ENCODE peak calls at places on chromosomes 2 and 18, in seven cellular contexts. Q is progenitor cell of endocrine pancreas; K is esophagus squamous epithelium; A is KG1; X is NCI-H446; B is stimulated activated CD4-positive, alpha-beta T cell treated with anti-CD3 and anti-CD28 coated beads, TNF-alpha, amount 100 ng/mL, for 4 hours; G is cerebellar cortex. T is an unnamed sample.

GRCh38 chr18:63578357-63578958 is 8.7 kb upstream of the SERPINB13 start:
- DNase-seq in Q (peak), K (no peak), A (no peak), X (peak), B (no peak), G (peak), T (peak)

GRCh38 chr2:157876771-157877108 is 610 bp upstream of the ACVR1 start:
- DNase-seq in Q (no peak), K (no peak), A (peak), X (no peak), B (no peak), G (peak), T (peak)

GRCh38 chr2:68812256-68812655 is 58.9 kb downstream of the BMP10 start:
- DNase-seq in Q (no peak), K (no peak), A (no peak), X (no peak), B (no peak), G (no peak), T (no peak)

GRCh38 chr2:119005565-119005964 is 63.6 kb downstream of the MARCO start:
- DNase-seq in Q (no peak), K (no peak), A (no peak), X (no peak), B (no peak), G (no peak), T (no peak)

GRCh38 chr2:2767837-2768236 is 436.8 kb upstream of the MYT1L start:
- DNase-seq in Q (no peak), K (no peak), A (no peak), X (no peak), B (no peak), G (no peak), T (no peak)

GRCh38 chr2:28074127-28074526 is 183.6 kb downstream of the BABAM2 start:
- DNase-seq in Q (no peak), K (no peak), A (no peak), X (peak), B (no peak), G (no peak), T (no peak)

GRCh38 chr2:151638188-151638933 is 95.9 kb downstream of the NEB start:
- DNase-seq in Q (no peak), K (no peak), A (peak), X (no peak), B (peak), G (no peak), T (no peak)

GRCh38 chr2:165772183-165772582 is 21.9 kb downstream of the GALNT3 start:
- DNase-seq in Q (no peak), K (no peak), A (no peak), X (no peak), B (no peak), G (no peak), T (no peak)

GRCh38 chr2:118881490-118882129 is 34.2 kb upstream of the EN1 start:
- DNase-seq in Q (peak), K (no peak), A (no peak), X (peak), B (peak), G (peak), T (peak)

GRCh38 chr2:222296911-222297599 is 1.7 kb downstream of the PAX3 start:
- DNase-seq in Q (no peak), K (no peak), A (no peak), X (no peak), B (no peak), G (no peak), T (no peak)

GRCh38 chr2:15307526-15307925 is 253.6 kb downstream of the NBAS start:
- DNase-seq in Q (no peak), K (no peak), A (no peak), X (no peak), B (no peak), G (no peak), T (no peak)

GRCh38 chr18:32093106-32093511 is 1.4 kb downstream of the RNF138 start:
- DNase-seq in Q (peak), K (peak), A (peak), X (peak), B (peak), G (peak), T (no peak)

GRCh38 chr18:32276896-32277295 is 87.1 kb downstream of the MEP1B start:
- DNase-seq in Q (no peak), K (no peak), A (no peak), X (no peak), B (no peak), G (no peak), T (no peak)

GRCh38 chr2:101307503-101307902 is 998 bp downstream of the RNF149 start:
- DNase-seq in Q (no peak), K (no peak), A (no peak), X (no peak), B (no peak), G (no peak), T (no peak)

GRCh38 chr18:12754511-12754910 is 51.7 kb downstream of the PSMG2 start:
- DNase-seq in Q (no peak), K (no peak), A (no peak), X (no peak), B (no peak), G (no peak), T (no peak)

GRCh38 chr2:12465631-12466135 is 251.1 kb upstream of the TRIB2 start:
- DNase-seq in Q (no peak), K (no peak), A (no peak), X (no peak), B (no peak), G (no peak), T (no peak)

GRCh38 chr2:97011977-97012569 is 25.7 kb upstream of the FAM178B start:
- DNase-seq in Q (no peak), K (no peak), A (no peak), X (peak), B (no peak), G (peak), T (peak)

GRCh38 chr18:43364535-43364934 is 87.2 kb upstream of the SYT4 start:
- DNase-seq in Q (no peak), K (no peak), A (no peak), X (no peak), B (no peak), G (no peak), T (no peak)

GRCh38 chr2:133817680-133818566 is 249.7 kb upstream of the NCKAP5 start:
- DNase-seq in Q (no peak), K (no peak), A (no peak), X (no peak), B (no peak), G (no peak), T (peak)

GRCh38 chr18:77059294-77059916 is 73.2 kb downstream of the MBP start:
- DNase-seq in Q (no peak), K (no peak), A (no peak), X (peak), B (no peak), G (peak), T (no peak)

GRCh38 chr2:225582355-225583116 is 183.0 kb downstream of the NYAP2 start:
- DNase-seq in Q (no peak), K (no peak), A (no peak), X (no peak), B (no peak), G (no peak), T (no peak)

GRCh38 chr2:42598656-42599267 is 30.3 kb downstream of the MTA3 start:
- DNase-seq in Q (no peak), K (no peak), A (no peak), X (no peak), B (no peak), G (no peak), T (no peak)

GRCh38 chr2:37812414-37812813 is 112.7 kb upstream of the RMDN2 start:
- DNase-seq in Q (no peak), K (no peak), A (no peak), X (no peak), B (no peak), G (no peak), T (no peak)

GRCh38 chr18:48540329-48541025 is 1.6 kb downstream of the CTIF start:
- DNase-seq in Q (peak), K (peak), A (no peak), X (peak), B (peak), G (peak), T (peak)

GRCh38 chr2:135701442-135701841 is 40.2 kb upstream of the UBXN4 start:
- DNase-seq in Q (no peak), K (no peak), A (no peak), X (no peak), B (no peak), G (no peak), T (no peak)

GRCh38 chr18:58148954-58149471 is 105.0 kb downstream of the NEDD4L start:
- DNase-seq in Q (no peak), K (no peak), A (no peak), X (no peak), B (no peak), G (peak), T (no peak)

GRCh38 chr18:48139427-48140347 is 209.2 kb upstream of the SMAD2 start:
- DNase-seq in Q (no peak), K (no peak), A (no peak), X (peak), B (no peak), G (no peak), T (no peak)

GRCh38 chr2:118847447-118848172 is at the start of gene EN1:
- DNase-seq in Q (no peak), K (no peak), A (no peak), X (no peak), B (no peak), G (no peak), T (no peak)

T was measured in NCI-H2227 treated with DMSO at 0.1 percent for 48 hours.